ENCODE peak calls at places on chromosomes 3 and 15, in nine cellular contexts. Z is PC-3, X is A673, G is mucosa of descending colon, Q is H1, O is neural progenitor cell, V is sigmoid colon, H is stomach, E is BE2C. B is an unnamed sample. For H3K36me3 and H3K4me1, the result is how much of the 10 kb centered on the place peaks cover.

GRCh38 chr3:125128861-125129501 is 73.2 kb upstream of the HEG1 start:
- DNase-seq in Z (peak), X (peak), G (no peak), Q (no peak), O (no peak), V (peak), H (no peak), E (no peak), B (no peak)

GRCh38 chr3:182342252-182342651 is 451.1 kb upstream of the ATP11B start:
- DNase-seq in Z (no peak), X (no peak), G (no peak), Q (no peak), O (no peak), V (no peak), H (no peak), E (no peak), B (no peak)

GRCh38 chr15:85934691-85935090 is 140.0 kb upstream of the KLHL25 start:
- DNase-seq in Z (no peak), X (no peak), G (no peak), Q (no peak), O (no peak), V (no peak), H (no peak), E (no peak), B (no peak)

GRCh38 chr3:54237109-54237508 is 114.8 kb downstream of the CACNA2D3 start:
- DNase-seq in Z (no peak), X (no peak), G (no peak), Q (no peak), O (no peak), V (no peak), H (no peak), E (no peak), B (no peak)

GRCh38 chr15:95141486-95141885 is 910.1 kb downstream of the MCTP2 start:
- DNase-seq in Z (no peak), X (no peak), G (no peak), Q (no peak), O (no peak), V (no peak), H (no peak), E (no peak), B (no peak)

GRCh38 chr15:68537097-68537496 is 41.7 kb upstream of the CORO2B start:
- DNase-seq in Z (peak), X (no peak), G (no peak), Q (no peak), O (no peak), V (no peak), H (no peak), E (no peak), B (no peak)

GRCh38 chr3:132595036-132595435 is 2.0 kb upstream of the ACKR4 start:
- DNase-seq in Z (peak), X (peak), G (no peak), Q (no peak), O (peak), V (no peak), H (no peak), E (no peak), B (no peak)

GRCh38 chr3:53170325-53171108 is 9.5 kb downstream of the PRKCD start:
- DNase-seq in Z (no peak), X (no peak), G (no peak), Q (no peak), O (no peak), V (no peak), H (no peak), E (no peak), B (no peak)

GRCh38 chr3:87706176-87706575 is 352.6 kb downstream of the CGGBP1 start:
- DNase-seq in Z (peak), X (no peak), G (no peak), Q (no peak), O (no peak), V (no peak), H (no peak), E (no peak), B (no peak)

GRCh38 chr15:68635142-68635541 is 56.3 kb downstream of the CORO2B start:
- DNase-seq in Z (no peak), X (no peak), G (no peak), Q (no peak), O (no peak), V (no peak), H (no peak), E (peak), B (no peak)

GRCh38 chr3:133455960-133456359 is 56.1 kb downstream of the BFSP2 start:
- DNase-seq in Z (no peak), X (no peak), G (no peak), Q (no peak), O (no peak), V (no peak), H (no peak), E (no peak), B (no peak)

GRCh38 chr3:58568572-58569286 is 8.5 kb downstream of the FAM107A start:
- DNase-seq in Z (peak), X (peak), G (peak), Q (peak), O (peak), V (peak), H (peak), E (peak), B (peak)

DNA sequence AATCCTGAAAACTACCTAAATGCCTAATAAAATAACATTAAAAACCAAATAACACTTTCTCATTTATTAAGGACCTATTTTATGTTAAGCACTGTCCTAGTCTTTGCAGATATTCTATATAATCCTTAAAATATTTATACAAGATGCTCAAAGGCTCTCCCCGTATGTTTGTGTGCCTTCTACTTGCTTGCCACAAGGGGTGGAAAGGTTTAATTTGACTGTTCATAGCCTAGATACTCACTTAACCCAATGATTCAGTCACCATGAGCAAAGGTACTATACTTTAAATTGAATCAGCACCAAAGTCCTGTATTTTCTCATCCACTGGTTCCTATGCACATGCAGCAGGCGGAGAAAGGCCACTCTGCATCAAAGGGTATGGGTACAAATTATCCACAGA is 32.0 kb downstream of the LSAMP start:
- DNase-seq in Z (no peak), X (peak), G (no peak), Q (no peak), O (no peak), V (no peak), H (no peak), E (no peak), B (no peak)
- TF ChIP-seq CTCF in Z (no peak), X (peak), G (no peak), Q (no peak), O (peak), V (no peak), H (no peak), E (peak), B (no peak)

GRCh38 chr15:44656241-44656640 is 7.2 kb downstream of the SPG11 start:
- DNase-seq in Z (no peak), X (no peak), G (no peak), Q (no peak), O (no peak), V (no peak), H (no peak), E (no peak), B (no peak)

GRCh38 chr15:44657378-44657777 is 6.1 kb downstream of the SPG11 start:
- DNase-seq in Z (no peak), X (no peak), G (no peak), Q (no peak), O (no peak), V (no peak), H (no peak), E (no peak), B (no peak)

GRCh38 chr15:44659041-44659440 is 4.4 kb downstream of the SPG11 start:
- DNase-seq in Z (no peak), X (no peak), G (no peak), Q (no peak), O (no peak), V (no peak), H (no peak), E (no peak), B (no peak)

GRCh38 chr15:44654858-44655257 is 8.6 kb downstream of the SPG11 start:
- DNase-seq in Z (no peak), X (peak), G (no peak), Q (no peak), O (no peak), V (no peak), H (no peak), E (no peak), B (no peak)

DNA sequence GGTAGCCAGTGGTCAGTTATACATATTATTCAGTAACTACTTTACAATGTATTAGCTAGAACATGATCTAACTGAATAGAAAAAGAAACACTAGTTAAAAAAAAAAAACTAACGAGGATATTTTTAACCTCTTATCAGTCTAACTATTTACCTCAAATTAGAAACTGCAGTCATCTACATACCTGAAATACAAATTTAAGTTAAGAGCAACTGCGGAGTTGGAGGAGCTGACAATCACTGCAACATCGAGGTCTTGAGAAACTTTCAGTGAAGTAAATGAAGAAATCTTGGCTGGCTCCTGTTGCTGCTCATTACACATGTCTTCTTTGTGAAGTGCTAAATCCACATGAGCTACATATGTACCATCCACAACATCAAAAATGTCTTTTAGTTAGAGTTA is 6.5 kb downstream of the SPG11 start:
- DNase-seq in Z (no peak), X (no peak), G (no peak), Q (no peak), O (no peak), V (no peak), H (no peak), E (no peak), B (no peak)
- H3K36me3 ChIP-seq in Z (under half), X (half or more), G (under half), Q (under half), O (under half), V (under half), H (half or more), E (under half), B (under half)

GRCh38 chr15:32871887-32872286 is 154.1 kb downstream of the GREM1 start:
- DNase-seq in Z (no peak), X (no peak), G (no peak), Q (no peak), O (no peak), V (no peak), H (no peak), E (no peak), B (no peak)

GRCh38 chr15:32870240-32871033 is 152.6 kb downstream of the GREM1 start:
- DNase-seq in Z (peak), X (peak), G (peak), Q (no peak), O (no peak), V (no peak), H (peak), E (no peak), B (no peak)

GRCh38 chr15:32869814-32870213 is 152.0 kb downstream of the GREM1 start:
- DNase-seq in Z (no peak), X (no peak), G (no peak), Q (no peak), O (no peak), V (no peak), H (no peak), E (no peak), B (no peak)

GRCh38 chr15:32872606-32873291 is 154.9 kb downstream of the GREM1 start:
- DNase-seq in Z (no peak), X (no peak), G (peak), Q (no peak), O (no peak), V (peak), H (peak), E (no peak), B (no peak)

GRCh38 chr15:32873292-32874114 is 155.7 kb downstream of the GREM1 start:
- DNase-seq in Z (peak), X (no peak), G (no peak), Q (no peak), O (no peak), V (peak), H (no peak), E (no peak), B (no peak)
- H3K4me1 ChIP-seq in Z (under half), X (under half), G (under half), Q (under half), O (under half), V (under half), H (under half), E (under half), B (under half)

GRCh38 chr15:51288143-51289065 is 50.0 kb downstream of the CYP19A1 start:
- DNase-seq in Z (no peak), X (no peak), G (peak), Q (no peak), O (no peak), V (no peak), H (no peak), E (no peak), B (no peak)

GRCh38 chr15:51289290-51289689 is 49.1 kb downstream of the CYP19A1 start:
- DNase-seq in Z (no peak), X (no peak), G (no peak), Q (no peak), O (no peak), V (no peak), H (no peak), E (no peak), B (no peak)

GRCh38 chr15:51284871-51285270 is 53.5 kb downstream of the CYP19A1 start:
- DNase-seq in Z (no peak), X (no peak), G (no peak), Q (no peak), O (no peak), V (no peak), H (no peak), E (no peak), B (no peak)

GRCh38 chr15:51283026-51283425 is 55.4 kb downstream of the CYP19A1 start:
- DNase-seq in Z (no peak), X (no peak), G (no peak), Q (no peak), O (no peak), V (no peak), H (no peak), E (no peak), B (no peak)

DNA sequence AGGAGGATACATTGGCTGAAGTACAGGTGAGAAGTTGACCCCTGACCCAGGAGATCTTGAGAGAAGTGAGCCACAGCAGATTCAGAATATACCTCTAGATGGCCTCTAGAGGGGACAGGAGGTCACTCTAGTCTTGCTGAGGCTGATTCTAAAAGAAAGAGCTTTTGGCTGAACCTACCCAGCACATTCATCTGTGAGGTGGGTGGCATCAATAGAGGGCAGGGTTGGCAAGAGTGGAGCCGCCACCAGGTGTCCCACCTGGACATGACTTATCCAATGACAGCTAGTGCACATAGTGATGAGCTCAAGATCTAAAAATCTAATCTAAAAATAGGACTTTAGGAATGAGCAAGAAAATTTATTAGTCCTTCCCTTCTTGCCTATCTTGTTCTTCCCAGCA is 51.6 kb downstream of the CYP19A1 start:
- DNase-seq in Z (peak), X (no peak), G (peak), Q (no peak), O (no peak), V (no peak), H (no peak), E (no peak), B (no peak)
- TF ChIP-seq CTCF in Z (peak), X (no peak), G (no peak), Q (peak), O (no peak), V (no peak), H (no peak), E (no peak), B (no peak)

GRCh38 chr15:75410196-75410595 is 41.3 kb downstream of the SIN3A start:
- DNase-seq in Z (no peak), X (no peak), G (no peak), Q (no peak), O (no peak), V (no peak), H (no peak), E (no peak), B (no peak)
- H3K36me3 ChIP-seq in Z (half or more), X (half or more), G (under half), Q (half or more), O (under half), V (half or more), H (half or more), E (half or more), B (half or more)

GRCh38 chr3:127820221-127820870 is 2.0 kb downstream of the MGLL start:
- DNase-seq in Z (no peak), X (peak), G (peak), Q (no peak), O (no peak), V (no peak), H (no peak), E (peak), B (no peak)
- H3K4me1 ChIP-seq in Z (half or more), X (under half), G (under half), Q (under half), O (under half), V (half or more), H (half or more), E (under half), B (under half)

GRCh38 chr3:36393563-36393962 is 13.3 kb downstream of the STAC start:
- DNase-seq in Z (no peak), X (no peak), G (no peak), Q (no peak), O (no peak), V (no peak), H (no peak), E (no peak), B (no peak)
- TF ChIP-seq CTCF in Z (no peak), X (no peak), G (no peak), Q (no peak), O (no peak), V (no peak), H (no peak), E (no peak), B (no peak)

DNA sequence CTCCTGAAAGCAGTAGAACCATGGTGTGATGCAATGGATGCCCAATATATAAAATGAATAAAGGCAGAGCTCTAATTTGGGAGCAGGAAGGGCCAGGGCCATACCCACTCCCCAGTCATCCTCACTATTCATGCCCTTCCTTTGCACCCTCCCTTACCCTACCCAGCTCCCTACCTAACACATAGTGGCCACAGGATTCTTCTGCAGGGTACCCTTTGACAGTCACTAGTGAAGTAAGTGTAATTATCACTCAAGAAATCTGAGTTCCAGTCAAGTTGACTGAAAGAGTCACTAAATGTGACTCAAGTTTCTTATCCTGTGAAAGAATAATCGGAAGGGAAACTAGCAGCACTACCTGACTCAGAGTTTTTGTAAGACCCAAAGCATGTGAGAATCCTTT is 69.2 kb downstream of the RASA2 start:
- DNase-seq in Z (no peak), X (no peak), G (no peak), Q (no peak), O (no peak), V (no peak), H (no peak), E (no peak), B (no peak)
- H3K36me3 ChIP-seq in Z (under half), X (under half), G (under half), Q (under half), O (under half), V (under half), H (half or more), E (under half), B (under half)

DNA sequence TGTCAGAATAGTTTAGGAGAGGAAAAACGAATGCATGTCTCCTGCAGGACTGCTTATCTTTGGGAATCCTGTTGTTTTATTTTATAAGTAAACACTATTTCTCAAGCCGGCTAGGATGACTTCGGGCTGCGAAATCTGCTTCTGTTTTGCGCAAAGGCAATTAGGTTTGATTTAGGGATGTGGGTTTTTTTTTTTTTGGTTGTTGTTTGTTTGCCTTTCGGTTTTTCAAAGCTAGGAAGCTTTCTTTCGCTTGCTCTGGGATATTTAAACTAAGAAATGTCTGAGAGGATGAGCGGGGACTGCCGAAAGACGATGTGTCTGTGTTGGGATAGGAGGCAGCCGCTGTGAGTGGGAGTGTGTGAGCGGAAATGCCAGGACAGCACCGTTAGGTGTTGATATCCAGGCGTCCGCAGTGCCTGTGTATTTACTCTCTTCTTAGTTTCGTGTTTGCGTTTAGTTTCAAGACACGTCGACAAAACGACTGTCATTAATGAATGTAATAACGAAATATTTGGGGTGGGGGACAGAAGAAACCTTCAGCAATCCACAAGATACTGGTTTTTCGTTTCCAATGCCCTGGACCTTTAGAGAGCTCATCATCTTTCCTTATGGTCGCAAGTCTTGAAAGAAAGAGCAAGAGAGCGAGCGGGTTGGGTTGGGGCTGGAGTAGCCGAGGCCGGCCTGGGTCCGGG is 620 bp downstream of the ISL2 start:
- DNase-seq in Z (peak), X (peak), G (peak), Q (no peak), O (peak), V (no peak), H (no peak), E (no peak), B (no peak)
- H3K4me1 ChIP-seq in Z (under half), X (under half), G (under half), Q (under half), O (under half), V (under half), H (half or more), E (under half), B (under half)

B was measured in esophagus squamous epithelium.